ENCODE peak calls at places on chromosomes 5 and 9, in seven cellular contexts. I, N, S, B, A, M and U are unnamed samples.

GRCh38 chr5:137254695-137255094 is 244.4 kb downstream of the SPOCK1 start:
- DNase-seq in S (no peak), A (no peak), I (no peak), N (no peak), B (no peak), M (no peak), U (no peak)

GRCh38 chr9:94805585-94805984 is 79.1 kb downstream of the AOPEP start:
- DNase-seq in N (no peak), B (no peak), M (no peak), A (no peak), S (peak), I (no peak), U (peak)

GRCh38 chr5:505946-506555 is 18.2 kb downstream of the SLC9A3 start:
- DNase-seq in I (no peak), S (peak), B (no peak), N (no peak), A (no peak), M (no peak), U (no peak)

GRCh38 chr9:121268598-121269029 is 652 bp downstream of the GSN start:
- DNase-seq in N (no peak), I (no peak), B (no peak), A (no peak), S (peak), M (no peak), U (no peak)

GRCh38 chr5:72829707-72830106 is 13.2 kb downstream of the TNPO1 start:
- DNase-seq in B (no peak), N (no peak), S (no peak), I (no peak), A (no peak), M (no peak), U (no peak)

GRCh38 chr9:98104445-98104881 is 14.6 kb downstream of the TRIM14 start:
- DNase-seq in N (no peak), S (no peak), A (no peak), I (peak), M (no peak), B (peak), U (no peak)

GRCh38 chr5:1165864-1166263 is 35.5 kb upstream of the SLC6A19 start:
- DNase-seq in B (no peak), A (no peak), I (no peak), N (no peak), M (no peak), S (no peak), U (no peak)

GRCh38 chr5:171869956-171870355 is 84.3 kb downstream of the SMIM23 start:
- DNase-seq in N (no peak), A (no peak), I (no peak), S (no peak), B (no peak), M (no peak), U (no peak)

GRCh38 chr5:95035891-95036675 is 248.8 kb downstream of the MCTP1 start:
- DNase-seq in A (no peak), M (no peak), B (no peak), S (no peak), N (no peak), I (no peak), U (no peak)

GRCh38 chr9:132854832-132855231 is 23.3 kb downstream of the AK8 start:
- DNase-seq in A (no peak), N (no peak), M (no peak), I (no peak), S (no peak), B (no peak), U (no peak)

GRCh38 chr9:4921449-4921848 is 63.6 kb upstream of the JAK2 start:
- DNase-seq in S (no peak), M (no peak), N (no peak), I (no peak), A (no peak), B (no peak), U (no peak)

GRCh38 chr9:80369641-80370040 is 797.9 kb downstream of the TLE4 start:
- DNase-seq in N (no peak), I (no peak), A (no peak), S (no peak), M (no peak), B (no peak), U (no peak)

GRCh38 chr5:98464737-98465330 is 308.6 kb upstream of the RGMB start:
- DNase-seq in S (no peak), I (no peak), N (no peak), B (no peak), M (no peak), A (no peak), U (no peak)

GRCh38 chr5:175893466-175893865 is 22.1 kb downstream of the CPLX2 start:
- DNase-seq in M (no peak), A (no peak), S (no peak), I (no peak), N (no peak), B (no peak), U (no peak)